ENCODE peak calls at places on chromosomes 11 and 22, in four cellular contexts. W is K562, Y is GM12878, G is HepG2. Z is an unnamed sample.
A peak's percentile ranks its signal among the peaks of the same experiment; 100 is the strongest.

GRCh38 chr22:17774928-17775675 is 833 bp upstream of the BID start:
- DNase-seq in W (no peak), G (no peak), Y (no peak), Z (no peak)

GRCh38 chr22:49006207-49007012 is 821.3 kb downstream of the BRD1 start:
- DNase-seq in Y (no peak), G (no peak), W (no peak), Z (no peak)

GRCh38 chr11:83674498-83674897 is 388.3 kb upstream of the CCDC90B start:
- DNase-seq in Y (no peak), W (no peak), G (no peak), Z (no peak)

GRCh38 chr11:117919326-117920275 is 9.6 kb downstream of the TMPRSS13 start:
- DNase-seq in W (no peak), Y (no peak), G (no peak), Z (no peak)

GRCh38 chr22:32535531-32536190 is 61.0 kb downstream of the FBXO7 start:
- DNase-seq in G (no peak), Y (no peak), W (no peak), Z (no peak)

GRCh38 chr22:36144886-36145541 is 15.5 kb downstream of the APOL3 start:
- DNase-seq in W (no peak), Y (no peak), G (peak; percentile 47), Z (peak; percentile 60)

GRCh38 chr11:71996946-71997345 is 1.8 kb upstream of the IL18BP start:
- DNase-seq in Y (no peak), W (no peak), G (no peak), Z (no peak)

GRCh38 chr11:96061730-96062524 is 138.0 kb upstream of the MTMR2 start:
- DNase-seq in Y (no peak), W (no peak), G (peak; percentile 56), Z (no peak)

GRCh38 chr22:24867327-24868022 is 61.5 kb downstream of the SGSM1 start:
- DNase-seq in G (no peak), Y (no peak), W (no peak), Z (no peak)

GRCh38 chr11:123063396-123064267 is 1.7 kb upstream of the HSPA8 start:
- DNase-seq in G (peak; percentile 64), W (no peak), Y (no peak), Z (no peak)

GRCh38 chr22:41619979-41620645 is 731 bp downstream of the DESI1 start:
- DNase-seq in G (peak; percentile 49), Y (no peak), W (no peak), Z (peak; percentile 44)

GRCh38 chr22:49760280-49760629 is 67.4 kb downstream of the BRD1 start:
- DNase-seq in G (no peak), Y (peak; percentile 40), W (no peak), Z (no peak)

GRCh38 chr11:106608677-106609076 is 409.6 kb downstream of the GUCY1A2 start:
- DNase-seq in Y (no peak), W (no peak), G (no peak), Z (no peak)

GRCh38 chr11:67439321-67440228 is 2.1 kb upstream of the PTPRCAP start:
- DNase-seq in G (peak; percentile 19), W (no peak), Y (no peak), Z (no peak)

GRCh38 chr11:95831198-95831883 is 41.0 kb downstream of the CEP57 start:
- DNase-seq in G (no peak), W (no peak), Y (no peak), Z (no peak)

GRCh38 chr11:114846040-114846791 is 167.9 kb downstream of the NXPE2 start:
- DNase-seq in W (no peak), G (no peak), Y (no peak), Z (no peak)

GRCh38 chr22:43110444-43110926 is at the start of gene BIK:
- DNase-seq in W (peak; percentile 75), G (peak; percentile 51), Y (no peak), Z (peak; percentile 67)

GRCh38 chr11:27571151-27571840 is 64.7 kb upstream of the LIN7C start:
- DNase-seq in Y (no peak), W (no peak), G (no peak), Z (no peak)

GRCh38 chr11:116217006-116217405 is 555.8 kb downstream of the BUD13 start:
- DNase-seq in W (peak; percentile 40), Y (no peak), G (peak; percentile 34), Z (peak; percentile 63)

GRCh38 chr11:19980957-19981669 is 179.2 kb downstream of the DBX1 start:
- DNase-seq in G (peak; percentile 40), Y (no peak), W (peak; percentile 33), Z (no peak)

GRCh38 chr11:88886796-88887195 is 179.0 kb downstream of the GRM5 start:
- DNase-seq in G (peak; percentile 40), W (peak; percentile 6), Y (peak; percentile 11), Z (peak; percentile 48)

GRCh38 chr11:60936467-60937143 is 12.3 kb downstream of the TMEM132A start:
- DNase-seq in G (no peak), W (no peak), Y (no peak), Z (no peak)

GRCh38 chr11:31870609-31871309 is 59.6 kb upstream of the PAX6 start:
- DNase-seq in G (peak; percentile 43), Y (no peak), W (peak; percentile 36), Z (peak; percentile 75)

GRCh38 chr11:76102772-76103171 is 103.5 kb downstream of the WNT11 start:
- DNase-seq in Y (no peak), G (no peak), W (no peak), Z (no peak)

DNA sequence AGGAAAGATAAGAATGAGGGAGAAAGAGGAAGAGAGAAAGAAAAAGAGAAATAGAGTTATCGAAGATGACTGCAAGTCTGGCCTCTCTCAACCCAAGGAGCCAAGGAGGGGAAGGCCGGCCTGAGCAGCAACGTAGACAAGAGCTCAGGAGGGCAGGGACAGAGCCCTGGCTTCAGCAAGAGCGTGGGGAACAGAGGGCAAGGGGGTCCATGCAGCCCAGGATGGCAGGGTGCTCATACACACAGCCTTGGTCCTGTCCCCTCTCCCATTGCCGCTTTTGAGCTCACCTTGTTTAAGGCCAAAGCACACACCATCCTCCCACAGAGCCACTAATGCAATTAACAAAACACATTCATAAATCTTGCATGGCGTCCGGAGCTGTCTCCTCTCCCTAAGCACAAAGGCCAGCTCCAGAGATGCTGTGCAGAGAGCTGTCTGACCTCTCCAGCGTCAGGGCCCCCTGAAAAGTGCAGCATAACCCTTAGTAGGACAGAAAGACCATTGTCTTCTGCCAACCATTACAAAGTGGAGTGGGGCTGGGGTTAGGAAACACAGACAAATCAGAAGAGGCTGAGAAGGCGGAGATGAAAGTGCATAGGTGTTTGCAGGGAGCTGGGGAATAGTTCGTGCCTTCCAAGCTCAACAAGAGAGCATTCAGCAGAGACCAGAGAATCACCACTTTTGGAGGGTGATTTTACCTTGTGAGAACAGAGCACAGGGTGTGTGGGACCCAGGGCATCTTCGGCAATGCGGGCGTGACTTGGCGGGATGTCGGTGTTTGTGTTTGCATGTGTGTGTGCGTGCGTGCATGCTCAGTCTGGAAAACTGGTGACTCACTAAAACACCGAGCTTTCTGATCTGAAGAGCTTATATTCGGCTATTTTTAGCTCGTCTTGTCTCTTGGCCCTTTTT is 28.2 kb upstream of the JAM3 start:
- DNase-seq in G (no peak), W (no peak), Y (no peak), Z (no peak)
- TF ChIP-seq SP1 in G (no peak), W (no peak), Y (no peak), Z (no peak)

DNA sequence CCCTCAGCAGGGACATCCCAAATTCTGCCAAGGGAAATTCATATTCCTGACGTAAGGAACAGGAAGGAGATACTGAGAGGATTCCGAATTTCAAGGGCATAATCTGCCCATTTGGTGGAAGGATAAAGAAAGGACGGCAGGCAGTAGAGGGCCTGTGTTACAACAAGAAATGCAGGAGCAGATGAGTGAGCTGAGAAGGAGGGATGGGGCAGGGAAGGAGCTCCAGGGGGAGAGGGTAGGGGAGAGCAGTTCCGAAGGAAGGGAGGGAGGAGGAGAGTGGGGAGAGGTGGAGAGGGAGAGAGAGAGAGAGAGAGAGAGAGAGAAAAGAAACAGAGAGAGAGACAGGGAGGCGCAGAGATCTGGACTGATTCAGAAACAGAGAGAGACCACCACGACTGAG is 851 bp downstream of the OPCML start:
- DNase-seq in W (no peak), G (no peak), Y (no peak), Z (no peak)
- TF ChIP-seq FOXK2 in W (no peak), G (no peak), Y (no peak), Z (no peak)

DNA sequence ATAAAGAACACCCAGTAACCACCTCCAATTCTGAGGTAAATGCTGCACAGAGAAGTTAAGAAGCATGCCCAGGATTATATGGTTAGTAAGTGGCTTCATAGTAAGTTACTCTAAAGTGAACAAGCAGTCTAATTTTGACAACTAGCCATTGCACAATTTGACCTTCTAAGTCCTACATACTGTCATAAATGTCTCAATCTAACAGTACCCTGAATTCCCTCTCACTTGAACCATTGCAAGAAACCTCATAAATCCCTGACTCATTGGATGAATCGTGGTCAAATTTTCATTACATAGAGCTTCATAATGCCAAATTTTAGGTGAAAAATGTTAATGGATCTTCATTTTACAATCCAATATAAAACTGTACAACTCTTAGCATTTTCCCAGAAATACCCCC is 217.3 kb upstream of the GRIA4 start:
- DNase-seq in W (no peak), G (no peak), Y (no peak), Z (no peak)
- TF ChIP-seq SP1 in W (no peak), G (no peak), Y (no peak), Z (no peak)

GRCh38 chr11:1852885-1853284 is at the start of gene LSP1:
- DNase-seq in Y (peak; percentile 92), W (no peak), G (no peak), Z (no peak)

GRCh38 chr11:1853376-1854131 is 670 bp downstream of the LSP1 start:
- DNase-seq in G (no peak), W (no peak), Y (no peak), Z (no peak)

GRCh38 chr11:1855886-1856265 is 3.0 kb downstream of the LSP1 start:
- DNase-seq in G (no peak), Y (no peak), W (no peak), Z (no peak)

GRCh38 chr11:1854949-1855885 is 2.3 kb downstream of the LSP1 start:
- DNase-seq in G (no peak), Y (peak; percentile 55), W (peak; percentile 38), Z (no peak)

GRCh38 chr11:1854132-1854948 is 1.5 kb downstream of the LSP1 start:
- DNase-seq in Y (peak; percentile 33), G (no peak), W (no peak), Z (no peak)
- TF ChIP-seq FOXK2 in Y (no peak), G (no peak), W (no peak), Z (no peak)

GRCh38 chr11:33802414-33802950 is 28.2 kb upstream of the FBXO3 start:
- DNase-seq in G (peak; percentile 37), Y (no peak), W (peak; percentile 28), Z (peak; percentile 79)
- TF ChIP-seq SP1 in G (no peak), Y (no peak), W (no peak), Z (no peak)

GRCh38 chr22:28148816-28149465 is 229.9 kb upstream of the PITPNB start:
- DNase-seq in Y (no peak), W (no peak), G (no peak), Z (no peak)
- TF ChIP-seq FOXK2 in Y (no peak), W (no peak), G (no peak), Z (no peak)

DNA sequence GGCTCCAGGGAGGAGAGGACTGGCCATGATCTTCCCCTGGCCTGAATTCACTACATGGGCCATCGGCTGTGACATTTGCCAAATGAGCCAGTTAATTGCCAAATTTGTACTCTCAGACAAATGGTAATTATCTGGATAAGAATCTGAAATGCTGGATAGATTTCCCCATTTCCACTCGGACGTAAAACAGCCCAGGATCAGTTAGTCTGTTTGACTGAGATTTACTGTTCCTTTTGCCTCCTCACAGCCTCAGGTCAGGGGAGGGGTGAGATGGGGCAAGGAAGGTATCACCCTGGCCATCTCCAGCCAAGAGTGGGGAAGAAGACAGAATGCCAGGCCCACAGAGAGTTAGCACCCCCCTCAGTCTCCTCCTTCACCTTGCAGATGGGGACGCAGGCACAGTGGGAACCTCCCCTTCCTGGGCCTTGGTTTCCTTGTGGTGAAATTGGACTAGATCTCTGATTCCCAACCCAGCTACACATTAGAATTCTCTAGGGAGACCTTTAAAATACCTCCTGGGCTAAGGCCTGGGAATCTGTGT is 5.2 kb downstream of the TRIM29 start:
- DNase-seq in G (no peak), Y (no peak), W (no peak), Z (no peak)
- TF ChIP-seq SP1 in G (no peak), Y (no peak), W (no peak), Z (no peak)

Z was measured in HEK293T.